ENCODE peak calls at places on chromosomes 12 and 14, in nine cellular contexts. R is adrenal gland, E is esophagus squamous epithelium, O is prostate gland, S is upper lobe of left lung, F is HepG2, Z is transverse colon, L is HCT116, A is testis. N is an unnamed sample.

GRCh38 chr14:25400607-25401206 is 350.8 kb upstream of the STXBP6 start:
- DNase-seq in R (peak), E (no peak), O (peak), S (no peak), F (peak), Z (peak), L (no peak), A (peak), N (peak)

GRCh38 chr14:84969501-84969900 is 560.4 kb upstream of the FLRT2 start:
- DNase-seq in R (no peak), E (no peak), O (no peak), S (no peak), F (no peak), Z (no peak), L (no peak), A (no peak), N (no peak)

GRCh38 chr12:94299846-94300245 is 151.5 kb downstream of the PLXNC1 start:
- DNase-seq in R (no peak), E (no peak), O (no peak), S (no peak), F (peak), Z (no peak), L (no peak), A (no peak), N (no peak)

GRCh38 chr12:57235012-57235727 is 5.7 kb downstream of the SHMT2 start:
- DNase-seq in R (peak), E (no peak), O (no peak), S (peak), F (peak), Z (no peak), L (no peak), A (no peak), N (no peak)

GRCh38 chr12:131043401-131043871 is 89.7 kb downstream of the ADGRD1 start:
- DNase-seq in R (no peak), E (no peak), O (no peak), S (peak), F (no peak), Z (no peak), L (no peak), A (no peak), N (no peak)

GRCh38 chr12:52232916-52233461 is at the start of gene KRT7:
- DNase-seq in R (no peak), E (no peak), O (no peak), S (peak), F (no peak), Z (no peak), L (no peak), A (no peak), N (no peak)

GRCh38 chr14:29637406-29637805 is 290.2 kb downstream of the PRKD1 start:
- DNase-seq in R (peak), E (no peak), O (peak), S (no peak), F (no peak), Z (no peak), L (no peak), A (peak), N (no peak)

GRCh38 chr12:17079251-17079909 is 473.4 kb upstream of the LMO3 start:
- DNase-seq in R (no peak), E (no peak), O (no peak), S (no peak), F (peak), Z (no peak), L (no peak), A (no peak), N (no peak)

GRCh38 chr12:10409387-10409786 is at the start of gene KLRC4:
- DNase-seq in R (no peak), E (no peak), O (no peak), S (no peak), F (no peak), Z (no peak), L (peak), A (no peak), N (no peak)

GRCh38 chr12:107929436-107929835 is 154.9 kb downstream of the ASCL4 start:
- DNase-seq in R (peak), E (no peak), O (no peak), S (no peak), F (peak), Z (no peak), L (peak), A (peak), N (peak)

GRCh38 chr12:6899837-6900519 is 4.6 kb upstream of the LRRC23 start:
- DNase-seq in R (peak), E (no peak), O (no peak), S (no peak), F (peak), Z (peak), L (no peak), A (peak), N (peak)

GRCh38 chr12:4579305-4580097 is 17.5 kb downstream of the DYRK4 start:
- DNase-seq in R (peak), E (no peak), O (no peak), S (no peak), F (peak), Z (peak), L (no peak), A (no peak), N (peak)

GRCh38 chr12:11348439-11348838 is 38.2 kb upstream of the PRB4 start:
- DNase-seq in R (no peak), E (no peak), O (no peak), S (peak), F (no peak), Z (no peak), L (no peak), A (peak), N (no peak)

GRCh38 chr12:107931761-107932160 is 157.3 kb downstream of the ASCL4 start:
- DNase-seq in R (no peak), E (no peak), O (no peak), S (no peak), F (no peak), Z (no peak), L (no peak), A (no peak), N (no peak)

DNA sequence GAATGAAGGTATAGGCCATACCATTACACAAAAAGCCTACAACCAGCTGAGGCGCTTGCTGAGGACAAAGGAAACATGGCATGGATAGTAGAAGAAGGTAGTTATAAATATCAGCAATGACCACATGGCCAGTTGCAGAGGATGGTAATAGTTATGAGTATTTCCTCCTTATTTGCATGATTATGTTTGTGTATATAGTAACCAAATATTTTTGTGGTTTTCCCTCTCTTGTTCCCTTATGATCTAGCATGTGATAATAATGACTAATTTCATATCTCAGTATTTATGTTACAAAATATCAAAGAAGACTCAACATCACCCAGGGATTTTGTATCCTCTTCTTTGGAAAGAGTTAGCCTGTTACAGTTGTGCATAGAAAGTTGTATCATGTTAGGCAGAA is 13.4 kb upstream of the CATSPERB start:
- DNase-seq in R (no peak), E (no peak), O (no peak), S (no peak), F (no peak), Z (no peak), L (no peak), A (no peak), N (no peak)
- TF ChIP-seq POLR2A in R (no peak), E (no peak), O (no peak), S (no peak), F (no peak), Z (no peak), L (no peak), A (no peak), N (no peak)

DNA sequence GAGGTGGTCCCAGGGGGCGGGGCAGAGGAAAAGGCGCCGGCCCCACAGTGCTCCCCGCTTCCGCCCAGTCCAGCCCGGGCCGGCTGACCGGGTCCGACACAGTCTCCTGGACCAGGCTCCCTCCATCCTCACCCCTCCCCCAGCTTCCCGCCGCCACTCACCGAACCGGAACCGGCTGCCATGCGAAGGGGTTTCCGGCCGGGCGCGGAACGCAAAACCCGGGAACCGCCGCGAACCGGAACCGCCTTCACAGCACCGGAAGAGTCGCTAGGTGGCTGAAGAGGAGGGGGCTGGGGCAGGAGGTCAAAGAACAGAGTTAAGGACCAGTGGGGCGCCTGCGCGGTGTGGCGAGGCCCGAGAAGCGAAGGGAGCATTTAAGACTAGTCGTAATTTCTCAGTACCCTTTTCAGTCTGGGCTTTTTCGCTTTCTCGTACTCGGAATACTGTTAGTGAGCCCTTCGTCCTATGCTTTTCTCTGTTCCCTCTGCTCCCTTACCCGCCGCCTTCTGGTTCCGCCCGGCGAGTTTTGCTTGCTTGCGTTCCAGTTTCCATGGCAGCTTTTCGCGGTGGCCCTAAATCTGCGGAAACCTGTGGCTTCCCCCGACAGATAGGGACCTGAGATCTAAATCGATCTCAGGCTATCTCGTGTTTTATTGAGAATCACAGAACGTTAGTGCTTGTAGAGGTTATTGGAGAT is at the start of gene SENP1:
- DNase-seq in R (peak), E (peak), O (peak), S (peak), F (peak), Z (peak), L (peak), A (peak), N (peak)
- TF ChIP-seq POLR2A in R (peak), E (no peak), O (no peak), S (peak), F (peak), Z (peak), L (peak), A (no peak), N (no peak)

GRCh38 chr12:109999649-109999971 is 380 bp downstream of the ANKRD13A start:
- DNase-seq in R (no peak), E (no peak), O (no peak), S (no peak), F (no peak), Z (no peak), L (no peak), A (no peak), N (no peak)

GRCh38 chr12:109998241-109998903 is 858 bp upstream of the ANKRD13A start:
- DNase-seq in R (no peak), E (no peak), O (no peak), S (no peak), F (no peak), Z (no peak), L (no peak), A (no peak), N (peak)

GRCh38 chr12:109999983-110000505 is 814 bp downstream of the ANKRD13A start:
- DNase-seq in R (peak), E (no peak), O (peak), S (no peak), F (no peak), Z (peak), L (no peak), A (peak), N (peak)

GRCh38 chr12:109997393-109997792 is 1.2 kb upstream of the GIT2 start:
- DNase-seq in R (no peak), E (no peak), O (no peak), S (no peak), F (no peak), Z (no peak), L (no peak), A (no peak), N (no peak)

DNA sequence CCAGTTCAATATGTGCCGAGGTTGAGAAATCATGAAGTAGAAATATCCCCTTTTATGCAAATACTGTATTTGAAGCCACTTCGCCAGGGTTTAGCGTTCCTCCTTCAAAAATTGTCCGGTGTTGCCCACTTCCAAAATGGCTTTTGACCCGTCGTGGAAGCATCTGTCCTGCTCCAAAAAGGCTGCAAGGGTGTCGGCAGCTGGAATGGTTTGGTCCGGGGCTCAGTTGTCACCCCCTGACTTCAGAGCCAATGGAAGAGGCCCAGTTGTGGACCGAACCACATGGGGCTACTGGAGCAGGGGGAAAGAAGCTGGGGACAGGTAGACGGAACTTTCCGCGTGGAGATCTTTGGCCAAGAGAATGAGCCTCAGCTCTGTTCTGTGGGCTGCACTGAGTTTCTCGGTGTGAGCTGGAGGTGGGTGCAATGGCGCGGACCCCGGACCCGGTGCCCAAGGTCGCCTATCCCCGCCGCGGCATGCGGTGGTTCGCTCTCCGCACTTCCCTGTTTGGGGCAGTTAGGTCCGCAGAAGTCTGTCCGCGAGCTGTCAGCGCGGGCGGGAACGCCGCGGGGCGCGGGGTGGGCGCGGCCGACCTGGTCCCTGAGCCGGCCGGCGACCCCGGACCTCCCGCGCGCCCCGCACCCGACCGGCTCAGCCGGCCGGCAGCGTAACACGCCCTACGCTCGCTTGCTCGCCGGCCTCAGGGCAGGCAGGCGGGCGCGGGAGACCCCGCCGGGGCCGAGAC is at the start of gene ANKRD13A:
- DNase-seq in R (peak), E (peak), O (peak), S (peak), F (peak), Z (peak), L (peak), A (peak), N (peak)
- TF ChIP-seq POLR2A in R (peak), E (peak), O (peak), S (peak), F (peak), Z (peak), L (peak), A (no peak), N (peak)

GRCh38 chr12:2842948-2843347 is 8.1 kb upstream of the NRIP2 start:
- DNase-seq in R (no peak), E (no peak), O (no peak), S (no peak), F (no peak), Z (no peak), L (no peak), A (no peak), N (no peak)

GRCh38 chr12:2841056-2841455 is 6.2 kb upstream of the NRIP2 start:
- DNase-seq in R (peak), E (no peak), O (no peak), S (no peak), F (no peak), Z (no peak), L (no peak), A (no peak), N (no peak)

GRCh38 chr12:2844786-2845185 is 10.0 kb upstream of the NRIP2 start:
- DNase-seq in R (no peak), E (no peak), O (no peak), S (no peak), F (no peak), Z (no peak), L (no peak), A (no peak), N (no peak)

GRCh38 chr12:2845280-2845679 is 10.4 kb upstream of the NRIP2 start:
- DNase-seq in R (peak), E (no peak), O (no peak), S (no peak), F (no peak), Z (no peak), L (no peak), A (no peak), N (no peak)
- TF ChIP-seq POLR2A in R (no peak), E (no peak), O (no peak), S (no peak), F (no peak), Z (no peak), L (no peak), A (no peak), N (no peak)

N was measured in erythroblast.